ENCODE peak calls at places on chromosome 12, in seven cellular contexts. M is uterus, Z is spleen, Y is body of pancreas, B is GM23248, S is SK-N-SH, T is lung. G is an unnamed sample. For H3K4me1, the result is how much of the 10 kb centered on the place peaks cover.

GRCh38 chr12:27387473-27387872 is 54.8 kb downstream of the BMAL2 start:
- DNase-seq in S (no peak), Y (no peak), M (no peak), Z (no peak), B (no peak), T (no peak), G (no peak)

GRCh38 chr12:98198261-98198982 is 317.0 kb upstream of the TMPO start:
- DNase-seq in Y (no peak), S (no peak), T (no peak), B (no peak), M (no peak), Z (no peak), G (no peak)

GRCh38 chr12:20423557-20423956 is 55.2 kb downstream of the PDE3A start:
- DNase-seq in B (no peak), M (no peak), Z (no peak), Y (no peak), S (no peak), T (no peak), G (no peak)

GRCh38 chr12:89239534-89239933 is 112.8 kb downstream of the DUSP6 start:
- DNase-seq in Y (no peak), S (no peak), T (no peak), Z (no peak), M (no peak), B (no peak), G (no peak)

GRCh38 chr12:3420693-3421092 is 70.3 kb upstream of the PRMT8 start:
- DNase-seq in Z (no peak), T (no peak), B (no peak), M (no peak), Y (no peak), S (no peak), G (no peak)

GRCh38 chr12:117361905-117362304 is 479 bp upstream of the NOS1 start:
- DNase-seq in Z (no peak), T (no peak), B (no peak), S (peak), M (no peak), Y (no peak), G (no peak)

GRCh38 chr12:24233519-24234246 is 284.2 kb upstream of the SOX5 start:
- DNase-seq in Z (no peak), S (no peak), T (no peak), B (no peak), M (no peak), Y (no peak), G (no peak)

GRCh38 chr12:77847060-77847541 is 16.4 kb downstream of the NAV3 start:
- DNase-seq in B (peak), S (no peak), Z (no peak), Y (no peak), T (no peak), M (no peak), G (no peak)

DNA sequence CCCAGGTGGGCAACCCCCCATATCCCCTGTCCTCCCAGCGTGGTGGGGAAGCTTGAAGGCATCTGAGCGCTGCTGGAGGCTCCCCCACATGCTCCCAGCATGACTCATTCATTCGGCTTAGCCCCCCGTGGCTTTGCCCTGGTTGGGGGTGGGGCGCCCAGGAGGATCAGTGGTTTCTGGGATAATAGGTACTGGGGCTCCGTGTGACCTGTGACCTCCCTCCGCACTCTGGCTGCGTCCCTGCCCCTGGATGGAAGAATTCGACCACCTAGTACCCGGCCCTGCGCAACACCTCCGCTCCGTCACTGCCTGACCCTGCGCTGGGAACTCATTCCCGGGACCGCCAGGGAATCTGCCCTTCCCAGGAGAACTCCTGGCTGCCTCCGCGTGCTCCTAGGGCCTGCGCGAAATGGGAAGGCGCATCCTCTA is 120.1 kb downstream of the AACS start:
- DNase-seq in M (no peak), S (no peak), Y (no peak), Z (no peak), B (no peak), T (no peak), G (no peak)
- H3K4me3 ChIP-seq in M (no peak), S (no peak), Y (no peak), Z (peak), B (no peak), T (no peak), G (peak)

GRCh38 chr12:57889541-57889989 is 43.0 kb upstream of the CTDSP2 start:
- DNase-seq in T (peak), Z (no peak), B (peak), Y (peak), S (no peak), M (peak), G (peak)
- H3K4me1 ChIP-seq in T (under half), Z (under half), B (half or more), Y (under half), S (half or more), M (under half), G (half or more)

GRCh38 chr12:121723200-121723599 is 10.6 kb downstream of the TMEM120B start:
- DNase-seq in M (no peak), B (no peak), Z (no peak), T (no peak), Y (no peak), S (no peak), G (no peak)

GRCh38 chr12:121720762-121721161 is 8.2 kb downstream of the TMEM120B start:
- DNase-seq in M (no peak), S (no peak), Z (no peak), T (no peak), B (no peak), Y (no peak), G (no peak)

GRCh38 chr12:121715862-121716435 is 3.4 kb downstream of the TMEM120B start:
- DNase-seq in T (no peak), M (no peak), S (no peak), Z (no peak), B (no peak), Y (no peak), G (no peak)

GRCh38 chr12:121718653-121719239 is 6.2 kb downstream of the TMEM120B start:
- DNase-seq in B (no peak), Y (no peak), T (no peak), Z (no peak), M (no peak), S (no peak), G (no peak)

GRCh38 chr12:121719926-121720414 is 7.4 kb downstream of the TMEM120B start:
- DNase-seq in M (peak), Z (no peak), B (peak), Y (no peak), T (no peak), S (no peak), G (no peak)
- H3K27ac ChIP-seq in M (peak), Z (no peak), B (peak), Y (no peak), T (no peak), S (peak), G (no peak)

DNA sequence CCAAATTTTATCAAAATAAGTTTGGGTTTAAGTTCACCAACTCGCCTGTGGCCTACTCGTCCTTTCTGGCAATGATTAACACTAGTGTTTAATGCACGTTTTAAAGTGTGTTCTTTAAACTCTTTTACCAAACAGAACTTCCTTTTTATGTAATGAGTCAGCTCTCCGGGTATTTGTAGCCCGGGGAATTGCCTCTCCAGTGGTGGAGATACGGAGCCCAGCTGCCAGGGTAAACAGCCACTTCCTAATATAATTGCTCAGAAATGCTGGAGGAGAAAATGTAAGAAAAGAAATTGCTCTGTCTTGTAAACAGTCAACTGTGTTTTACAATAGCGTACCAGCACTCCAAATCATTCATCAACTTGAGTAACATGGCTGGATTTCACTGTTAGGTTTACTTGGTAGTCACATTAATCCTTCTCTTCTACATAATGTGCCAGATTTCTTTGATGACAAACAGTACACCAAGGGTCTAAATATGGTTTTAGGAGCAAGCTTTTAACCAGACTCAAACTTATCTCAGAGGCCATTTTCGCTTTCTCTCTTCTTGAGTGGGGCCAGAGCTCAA is 101.1 kb upstream of the SLC38A2 start:
- DNase-seq in S (peak), T (peak), M (peak), B (peak), Y (peak), Z (peak), G (peak)
- H3K4me3 ChIP-seq in S (peak), T (no peak), M (no peak), B (peak), Y (no peak), Z (no peak), G (no peak)

DNA sequence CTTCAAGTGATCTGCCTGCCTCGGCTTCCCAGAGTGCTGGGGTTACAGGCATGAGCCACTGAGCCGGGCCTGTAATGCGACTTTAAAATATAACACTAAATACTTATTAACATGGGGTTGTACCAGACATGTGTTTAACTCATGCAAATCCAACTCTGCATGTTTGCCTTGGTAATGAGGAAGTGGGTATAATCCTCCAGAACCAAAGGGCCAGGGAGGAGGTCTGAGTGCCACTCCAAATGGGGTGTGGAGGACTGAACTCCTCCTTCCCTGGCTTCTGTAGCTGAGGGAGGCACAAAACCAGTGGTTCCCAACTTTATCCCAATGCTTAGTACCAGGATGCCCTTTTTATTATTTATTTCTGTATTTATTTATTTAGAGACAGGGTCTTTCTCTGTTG is 61.6 kb upstream of the MED13L start:
- DNase-seq in Y (no peak), S (no peak), Z (no peak), T (peak), M (no peak), B (no peak), G (no peak)
- H3K4me1 ChIP-seq in Y (under half), S (under half), Z (under half), T (under half), M (under half), B (under half), G (under half)

DNA sequence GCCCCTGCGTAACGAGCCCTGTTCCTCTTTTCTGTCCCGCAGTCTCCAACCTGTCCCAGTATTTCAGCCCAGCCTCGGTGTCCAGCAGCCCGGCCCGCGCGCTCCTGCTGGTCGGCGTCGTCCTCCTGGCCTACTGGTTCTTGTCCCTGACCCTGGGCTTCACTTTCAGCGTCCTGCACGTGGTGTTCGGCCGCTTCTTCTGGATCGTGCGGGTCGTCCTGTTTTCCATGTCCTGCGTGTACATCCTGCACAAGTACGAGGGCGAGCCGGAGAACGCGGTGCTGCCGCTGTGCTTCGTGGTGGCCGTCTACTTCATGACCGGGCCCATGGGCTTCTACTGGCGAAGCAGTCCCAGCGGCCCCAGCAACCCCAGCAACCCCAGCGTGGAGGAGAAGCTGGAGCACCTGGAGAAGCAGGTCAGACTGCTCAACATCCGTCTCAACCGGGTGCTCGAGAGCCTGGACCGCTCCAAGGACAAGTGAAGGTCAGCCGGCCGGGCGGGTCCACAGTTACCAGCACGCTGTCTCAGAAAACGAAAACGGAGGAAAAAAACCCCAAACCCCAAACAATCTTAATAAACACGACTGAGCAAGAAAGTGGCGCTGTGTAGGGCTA is 31.6 kb downstream of the BRI3BP start:
- DNase-seq in T (no peak), Y (no peak), M (no peak), Z (no peak), S (no peak), B (no peak), G (no peak)
- H3K27ac ChIP-seq in T (no peak), Y (no peak), M (no peak), Z (no peak), S (no peak), B (no peak), G (no peak)

G was measured in right atrium auricular region.